ENCODE peak calls at places on chromosome 21, in six cellular contexts. I is esophagus muscularis mucosa; O is HL-60; Z is GM19239; K is GM12892; A is stimulated activated CD8-positive, alpha-beta memory T cell treated with anti-CD3 and anti-CD28 coated beads, Interleukin-12 subunit alpha, Interleukin-12 subunit beta, amount 100 ng/mL, for 1 hour. J is an unnamed sample.

GRCh38 chr21:44267655-44268142 is 6.0 kb upstream of the DNMT3L start:
- DNase-seq in I (no peak), A (no peak), K (no peak), O (no peak), Z (no peak), J (no peak)

GRCh38 chr21:31624961-31625491 is 34.5 kb upstream of the SOD1 start:
- DNase-seq in I (no peak), O (no peak), Z (no peak), K (no peak), A (no peak), J (no peak)

GRCh38 chr21:34276711-34277425 is 86.9 kb upstream of the KCNE2 start:
- DNase-seq in I (no peak), K (peak), O (no peak), Z (no peak), A (no peak), J (no peak)

GRCh38 chr21:42512346-42513034 is 1.2 kb upstream of the SLC37A1 start:
- DNase-seq in A (no peak), I (no peak), K (no peak), Z (no peak), O (no peak), J (no peak)

GRCh38 chr21:45330851-45331261 is 43.2 kb upstream of the POFUT2 start:
- DNase-seq in A (no peak), K (no peak), I (no peak), Z (no peak), O (no peak), J (no peak)

GRCh38 chr21:33811147-33812024 is 104.2 kb downstream of the ATP5PO start:
- DNase-seq in Z (no peak), K (no peak), A (no peak), I (no peak), O (no peak), J (no peak)

GRCh38 chr21:21247441-21247840 is 249.2 kb downstream of the NCAM2 start:
- DNase-seq in Z (no peak), K (no peak), O (no peak), A (no peak), I (no peak), J (no peak)

GRCh38 chr21:37435120-37435519 is 68.5 kb downstream of the DYRK1A start:
- DNase-seq in Z (peak), O (no peak), I (no peak), A (peak), K (no peak), J (peak)

GRCh38 chr21:42835211-42835610 is 44.1 kb downstream of the WDR4 start:
- DNase-seq in Z (no peak), A (no peak), O (no peak), K (no peak), I (peak), J (no peak)

GRCh38 chr21:43598416-43599120 is 60.7 kb downstream of the HSF2BP start:
- DNase-seq in Z (no peak), K (no peak), A (no peak), I (no peak), O (no peak), J (no peak)

GRCh38 chr21:35086357-35086756 is 37.3 kb upstream of the RUNX1 start:
- DNase-seq in I (no peak), O (no peak), A (no peak), K (no peak), Z (no peak), J (no peak)

GRCh38 chr21:35051287-35051818 is 2.3 kb upstream of the RUNX1 start:
- DNase-seq in K (peak), I (peak), O (peak), Z (no peak), A (peak), J (peak)

GRCh38 chr21:14480601-14481000 is 65.5 kb downstream of the SAMSN1 start:
- DNase-seq in K (no peak), Z (no peak), O (peak), I (no peak), A (no peak), J (no peak)

J was measured in germinal center.